ENCODE peak calls at places on chromosomes 7 and 10, in five cellular contexts. M, E, B, D and W are unnamed samples.

GRCh38 chr7:116576350-116577319 is 51.8 kb downstream of the CAV1 start:
- ATAC-seq in M (no peak), E (peak), B (no peak), D (no peak), W (no peak)

GRCh38 chr7:7292608-7293007 is 110.3 kb downstream of the C1GALT1 start:
- ATAC-seq in M (peak), E (no peak), B (no peak), D (no peak), W (no peak)

GRCh38 chr7:24192701-24193100 is 91.3 kb upstream of the NPY start:
- ATAC-seq in M (no peak), E (no peak), B (no peak), D (no peak), W (no peak)

GRCh38 chr7:127792528-127793342 is 140.7 kb downstream of the SND1 start:
- ATAC-seq in M (peak), E (no peak), B (peak), D (no peak), W (no peak)

GRCh38 chr10:121155742-121156141 is 304.6 kb downstream of the WDR11 start:
- ATAC-seq in M (peak), E (no peak), B (no peak), D (no peak), W (no peak)

GRCh38 chr10:69908071-69908470 is 106.4 kb downstream of the COL13A1 start:
- ATAC-seq in M (no peak), E (no peak), B (no peak), D (no peak), W (no peak)

GRCh38 chr7:129773328-129773731 is 161.8 kb downstream of the NRF1 start:
- ATAC-seq in M (no peak), E (no peak), B (no peak), D (no peak), W (no peak)

GRCh38 chr10:30821269-30821993 is 191.9 kb upstream of the LYZL2 start:
- ATAC-seq in M (no peak), E (no peak), B (no peak), D (no peak), W (no peak)

GRCh38 chr10:103665439-103665838 is 171.9 kb downstream of the NEURL1 start:
- ATAC-seq in M (no peak), E (no peak), B (no peak), D (no peak), W (no peak)

GRCh38 chr7:90723866-90724265 is 127.7 kb downstream of the CDK14 start:
- ATAC-seq in M (no peak), E (no peak), B (no peak), D (no peak), W (no peak)

GRCh38 chr7:121329460-121330052 is 756 bp downstream of the WNT16 start:
- ATAC-seq in M (peak), E (peak), B (peak), D (peak), W (no peak)

GRCh38 chr10:111281516-111281915 is 204.7 kb downstream of the ADRA2A start:
- ATAC-seq in M (peak), E (no peak), B (no peak), D (no peak), W (no peak)

GRCh38 chr10:60532691-60533468 is 143.2 kb upstream of the ANK3 start:
- ATAC-seq in M (no peak), E (no peak), B (no peak), D (no peak), W (no peak)

GRCh38 chr10:124329368-124329767 is 89.4 kb downstream of the OAT start:
- ATAC-seq in M (no peak), E (no peak), B (no peak), D (no peak), W (no peak)

GRCh38 chr10:125848371-125848770 is 25.0 kb downstream of the BCCIP start:
- ATAC-seq in M (no peak), E (no peak), B (no peak), D (no peak), W (no peak)

GRCh38 chr10:74118794-74119193 is 31.8 kb downstream of the AP3M1 start:
- ATAC-seq in M (peak), E (no peak), B (no peak), D (no peak), W (no peak)

GRCh38 chr7:113464096-113464855 is 345.9 kb upstream of the SMIM30 start:
- ATAC-seq in M (no peak), E (no peak), B (peak), D (no peak), W (no peak)

GRCh38 chr10:119237722-119238436 is 30.5 kb downstream of the GRK5 start:
- ATAC-seq in M (peak), E (no peak), B (no peak), D (peak), W (no peak)

GRCh38 chr10:131453772-131454634 is 142.5 kb upstream of the TCERG1L start:
- ATAC-seq in M (peak), E (peak), B (no peak), D (peak), W (no peak)

GRCh38 chr7:130367088-130367755 is 13.1 kb upstream of the CPA1 start:
- ATAC-seq in M (no peak), E (no peak), B (no peak), D (peak), W (peak)

GRCh38 chr7:44046321-44047061 is 2.0 kb downstream of the DBNL start:
- ATAC-seq in M (no peak), E (peak), B (no peak), D (peak), W (peak)

GRCh38 chr10:6086375-6087233 is 2.2 kb upstream of the RBM17 start:
- ATAC-seq in M (peak), E (peak), B (peak), D (peak), W (peak)

GRCh38 chr10:124420254-124420653 is 1.5 kb upstream of the OAT start:
- ATAC-seq in M (no peak), E (no peak), B (no peak), D (no peak), W (no peak)

GRCh38 chr10:75448166-75448565 is 16.7 kb downstream of the LRMDA start:
- ATAC-seq in M (no peak), E (no peak), B (no peak), D (no peak), W (no peak)

GRCh38 chr7:130595986-130596385 is 72.6 kb downstream of the COPG2 start:
- ATAC-seq in M (no peak), E (no peak), B (no peak), D (no peak), W (no peak)

GRCh38 chr7:143437568-143437967 is 5.7 kb upstream of the TAS2R60 start:
- ATAC-seq in M (no peak), E (peak), B (no peak), D (peak), W (no peak)

GRCh38 chr7:137628211-137628610 is 218.6 kb downstream of the DGKI start:
- ATAC-seq in M (no peak), E (no peak), B (no peak), D (no peak), W (no peak)